ENCODE peak calls at places on chromosomes 4 and X, in four cellular contexts. B, N, Y and T are unnamed samples.

GRCh38 chrX:9940397-9940796 is 26.8 kb upstream of the CLDN34 start:
- DNase-seq in B (no peak), N (no peak), Y (peak), T (peak)

GRCh38 chrX:135740683-135741149 is 27.3 kb downstream of the CT45A3 start:
- DNase-seq in N (no peak), Y (no peak), B (peak), T (no peak)

GRCh38 chr4:4726051-4726450 is 133.4 kb upstream of the MSX1 start:
- DNase-seq in B (peak), Y (no peak), N (no peak), T (no peak)

GRCh38 chr4:1195894-1196401 is 23.6 kb upstream of the SPON2 start:
- DNase-seq in Y (no peak), N (no peak), B (no peak), T (no peak)

GRCh38 chr4:52036875-52037274 is 1.2 kb downstream of the SGCB start:
- DNase-seq in Y (no peak), N (no peak), B (no peak), T (no peak)

GRCh38 chr4:80424225-80424581 is 88.7 kb downstream of the CFAP299 start:
- DNase-seq in N (no peak), B (no peak), Y (no peak), T (no peak)

GRCh38 chr4:39541987-39542632 is 14.9 kb upstream of the UGDH start:
- DNase-seq in Y (no peak), N (no peak), B (no peak), T (no peak)

GRCh38 chrX:30275498-30275897 is 28.6 kb downstream of the MAGEB1 start:
- DNase-seq in Y (no peak), N (no peak), B (peak), T (no peak)

GRCh38 chrX:75301060-75301459 is 27.2 kb downstream of the UPRT start:
- DNase-seq in N (no peak), Y (no peak), B (no peak), T (no peak)

GRCh38 chrX:46327229-46328081 is 217.8 kb downstream of the ZNF674 start:
- DNase-seq in Y (no peak), N (no peak), B (peak), T (no peak)

GRCh38 chrX:112818114-112819012 is 22.3 kb downstream of the AMOT start:
- DNase-seq in B (no peak), N (no peak), Y (no peak), T (no peak)

GRCh38 chr4:134560728-134561127 is 359.1 kb upstream of the PABPC4L start:
- DNase-seq in Y (no peak), B (no peak), N (no peak), T (no peak)

GRCh38 chr4:162349395-162349794 is 185.6 kb upstream of the FSTL5 start:
- DNase-seq in Y (no peak), B (no peak), N (no peak), T (no peak)

GRCh38 chrX:154890990-154891639 is 5.0 kb downstream of the F8A1 start:
- DNase-seq in N (no peak), B (no peak), Y (no peak), T (no peak)

GRCh38 chrX:53950130-53950733 is 94.0 kb downstream of the PHF8 start:
- DNase-seq in N (no peak), Y (no peak), B (no peak), T (no peak)

GRCh38 chr4:154164931-154165839 is 326.4 kb downstream of the DCHS2 start:
- DNase-seq in N (no peak), Y (peak), B (peak), T (no peak)

GRCh38 chr4:168587326-168588125 is 90.7 kb downstream of the PALLD start:
- DNase-seq in B (peak), N (no peak), Y (no peak), T (no peak)

GRCh38 chrX:10087391-10087790 is 69.4 kb upstream of the CLCN4 start:
- DNase-seq in B (no peak), N (no peak), Y (no peak), T (no peak)

GRCh38 chr4:138310991-138311390 is 68.8 kb upstream of the SLC7A11 start:
- DNase-seq in B (no peak), N (no peak), Y (no peak), T (no peak)

GRCh38 chr4:166091914-166092510 is 219.0 kb downstream of the TLL1 start:
- DNase-seq in B (peak), N (no peak), Y (peak), T (peak)

GRCh38 chr4:102139132-102139573 is 206.1 kb downstream of the SLC39A8 start:
- DNase-seq in B (peak), N (no peak), Y (no peak), T (peak)

GRCh38 chr4:37890501-37891220 is at the start of gene TBC1D1:
- DNase-seq in N (no peak), B (no peak), Y (no peak), T (no peak)

GRCh38 chrX:140918398-140919043 is 83.9 kb upstream of the SPANXB1 start:
- DNase-seq in Y (peak), N (no peak), B (peak), T (peak)

GRCh38 chr4:175932116-175932515 is 120.1 kb upstream of the GPM6A start:
- DNase-seq in N (no peak), Y (no peak), B (no peak), T (no peak)

GRCh38 chr4:158895797-158896442 is 127.1 kb downstream of the FNIP2 start:
- DNase-seq in N (no peak), Y (no peak), B (no peak), T (no peak)

GRCh38 chrX:109940411-109940810 is 62.5 kb upstream of the TMEM164 start:
- DNase-seq in Y (no peak), B (no peak), N (no peak), T (no peak)

GRCh38 chr4:153645183-153645582 is 38.9 kb upstream of the TLR2 start:
- DNase-seq in N (no peak), Y (no peak), B (no peak), T (no peak)

GRCh38 chrX:134604701-134605271 is 53.5 kb downstream of the PLAC1 start:
- DNase-seq in Y (no peak), B (peak), N (no peak), T (no peak)

GRCh38 chr4:186798951-186799659 is 75.4 kb upstream of the FAT1 start:
- DNase-seq in Y (no peak), B (no peak), N (no peak), T (no peak)

GRCh38 chr4:17535906-17536305 is 20.9 kb downstream of the CLRN2 start:
- DNase-seq in N (no peak), B (peak), Y (no peak), T (no peak)

GRCh38 chr4:18938343-18939109 is 917.0 kb upstream of the LCORL start:
- DNase-seq in Y (no peak), B (no peak), N (no peak), T (no peak)

GRCh38 chrX:148537556-148538182 is 37.3 kb downstream of the AFF2 start:
- DNase-seq in Y (no peak), B (no peak), N (no peak), T (no peak)

GRCh38 chr4:80197132-80197573 is at the start of gene PRDM8:
- DNase-seq in Y (no peak), N (no peak), B (no peak), T (no peak)

GRCh38 chr4:31362756-31363155 is 642.6 kb downstream of the PCDH7 start:
- DNase-seq in B (no peak), N (no peak), Y (no peak), T (no peak)